ENCODE peak calls at places on chromosomes 6 and 20, in ten cellular contexts. J, F, Q, C, B, O, Z, N, Y and I are unnamed samples.

GRCh38 chr20:18504479-18505060 is 3.2 kb upstream of the SEC23B start:
- DNase-seq in B (no peak), Y (no peak), J (no peak), N (no peak), C (no peak), Z (peak), F (no peak), Q (peak), O (no peak), I (no peak)

GRCh38 chr6:69232506-69233194 is 564.2 kb downstream of the LMBRD1 start:
- DNase-seq in B (peak), N (peak), Y (peak), C (peak), O (no peak), J (peak), Q (peak), F (no peak), Z (peak), I (peak)

GRCh38 chr20:38430679-38431325 is 4.3 kb downstream of the SNHG17 start:
- DNase-seq in C (no peak), Q (peak), F (no peak), O (no peak), J (no peak), Z (no peak), N (no peak), Y (peak), B (no peak), I (no peak)

GRCh38 chr6:18260448-18261106 is 3.8 kb downstream of the DEK start:
- DNase-seq in Y (peak), F (no peak), J (peak), B (peak), Z (peak), N (no peak), O (no peak), C (no peak), Q (no peak), I (no peak)

GRCh38 chr6:123338394-123338793 is 298.4 kb downstream of the TRDN start:
- DNase-seq in Y (no peak), N (no peak), J (no peak), Z (peak), C (peak), O (no peak), Q (no peak), B (no peak), F (no peak), I (peak)

GRCh38 chr20:5279661-5280060 is 37.1 kb downstream of the PROKR2 start:
- DNase-seq in F (no peak), O (no peak), N (no peak), Z (no peak), Q (no peak), Y (no peak), B (no peak), C (no peak), J (no peak), I (no peak)

GRCh38 chr6:3808189-3808588 is 41.0 kb upstream of the FAM50B start:
- DNase-seq in C (no peak), O (no peak), Q (no peak), J (no peak), Z (no peak), Y (peak), N (no peak), F (no peak), B (no peak), I (no peak)

GRCh38 chr6:20402181-20403079 is 751 bp downstream of the E2F3 start:
- DNase-seq in Q (peak), Y (peak), Z (peak), B (peak), N (peak), J (no peak), F (peak), O (peak), C (peak), I (peak)

GRCh38 chr20:57707849-57708693 is 1.7 kb downstream of the PMEPA1 start:
- DNase-seq in Z (no peak), B (no peak), F (peak), N (peak), O (no peak), C (no peak), Q (no peak), Y (no peak), J (no peak), I (no peak)